ENCODE peak calls at places on chromosomes 12 and 14, in six cellular contexts. One of them, this sample, is unnamed.

GRCh38 chr14:100893760-100894159 is 9.8 kb downstream of the RTL1 start:
- DNase-seq in astrocyte of the spinal cord: no peak
- DNase-seq in left lung: peak
- DNase-seq in HFFc6: no peak
- DNase-seq in CD4-positive, alpha-beta T cell: no peak
- DNase-seq in choroid plexus epithelial cell: no peak
- DNase-seq in this sample: peak

GRCh38 chr12:28219827-28220226 is 29.6 kb downstream of the CCDC91 start:
- DNase-seq in astrocyte of the spinal cord: no peak
- DNase-seq in left lung: no peak
- DNase-seq in HFFc6: no peak
- DNase-seq in CD4-positive, alpha-beta T cell: no peak
- DNase-seq in choroid plexus epithelial cell: no peak
- DNase-seq in this sample: no peak

GRCh38 chr14:51335521-51335920 is 95.5 kb downstream of the TMX1 start:
- DNase-seq in astrocyte of the spinal cord: no peak
- DNase-seq in left lung: no peak
- DNase-seq in HFFc6: no peak
- DNase-seq in CD4-positive, alpha-beta T cell: no peak
- DNase-seq in choroid plexus epithelial cell: no peak
- DNase-seq in this sample: no peak

GRCh38 chr14:68894123-68894522 is 85.0 kb downstream of the ACTN1 start:
- DNase-seq in astrocyte of the spinal cord: no peak
- DNase-seq in left lung: no peak
- DNase-seq in HFFc6: no peak
- DNase-seq in CD4-positive, alpha-beta T cell: no peak
- DNase-seq in choroid plexus epithelial cell: peak
- DNase-seq in this sample: no peak

GRCh38 chr14:21965042-21965441 is 291.4 kb upstream of the OR4E1 start:
- DNase-seq in astrocyte of the spinal cord: no peak
- DNase-seq in left lung: no peak
- DNase-seq in HFFc6: no peak
- DNase-seq in CD4-positive, alpha-beta T cell: peak
- DNase-seq in choroid plexus epithelial cell: no peak
- DNase-seq in this sample: no peak

GRCh38 chr14:94288610-94289465 is 4.2 kb downstream of the SERPINA10 start:
- DNase-seq in astrocyte of the spinal cord: no peak
- DNase-seq in left lung: no peak
- DNase-seq in HFFc6: no peak
- DNase-seq in CD4-positive, alpha-beta T cell: no peak
- DNase-seq in choroid plexus epithelial cell: no peak
- DNase-seq in this sample: no peak

GRCh38 chr14:97687944-97688625 is 890.9 kb downstream of the VRK1 start:
- DNase-seq in astrocyte of the spinal cord: no peak
- DNase-seq in left lung: no peak
- DNase-seq in HFFc6: no peak
- DNase-seq in CD4-positive, alpha-beta T cell: no peak
- DNase-seq in choroid plexus epithelial cell: no peak
- DNase-seq in this sample: no peak

GRCh38 chr12:6332459-6332858 is 9.4 kb downstream of the TNFRSF1A start:
- DNase-seq in astrocyte of the spinal cord: peak
- DNase-seq in left lung: no peak
- DNase-seq in HFFc6: peak
- DNase-seq in CD4-positive, alpha-beta T cell: no peak
- DNase-seq in choroid plexus epithelial cell: peak
- DNase-seq in this sample: no peak

GRCh38 chr12:94795520-94795919 is 145.2 kb upstream of the TMCC3 start:
- DNase-seq in astrocyte of the spinal cord: peak
- DNase-seq in left lung: no peak
- DNase-seq in HFFc6: peak
- DNase-seq in CD4-positive, alpha-beta T cell: no peak
- DNase-seq in choroid plexus epithelial cell: peak
- DNase-seq in this sample: no peak

GRCh38 chr12:67068204-67068731 is 200.9 kb upstream of the CAND1 start:
- DNase-seq in astrocyte of the spinal cord: no peak
- DNase-seq in left lung: no peak
- DNase-seq in HFFc6: no peak
- DNase-seq in CD4-positive, alpha-beta T cell: no peak
- DNase-seq in choroid plexus epithelial cell: no peak
- DNase-seq in this sample: no peak

GRCh38 chr14:52472728-52473127 is 79.6 kb downstream of the TXNDC16 start:
- DNase-seq in astrocyte of the spinal cord: no peak
- DNase-seq in left lung: no peak
- DNase-seq in HFFc6: no peak
- DNase-seq in CD4-positive, alpha-beta T cell: no peak
- DNase-seq in choroid plexus epithelial cell: no peak
- DNase-seq in this sample: no peak

GRCh38 chr14:22482085-22482694 is 106.8 kb downstream of the DAD1 start:
- DNase-seq in astrocyte of the spinal cord: no peak
- DNase-seq in left lung: no peak
- DNase-seq in HFFc6: no peak
- DNase-seq in CD4-positive, alpha-beta T cell: no peak
- DNase-seq in choroid plexus epithelial cell: no peak
- DNase-seq in this sample: no peak

GRCh38 chr14:97266653-97267052 is 469.5 kb downstream of the VRK1 start:
- DNase-seq in astrocyte of the spinal cord: peak
- DNase-seq in left lung: no peak
- DNase-seq in HFFc6: no peak
- DNase-seq in CD4-positive, alpha-beta T cell: no peak
- DNase-seq in choroid plexus epithelial cell: peak
- DNase-seq in this sample: no peak

GRCh38 chr12:110718222-110718908 is 24.3 kb downstream of the PPP1CC start:
- DNase-seq in astrocyte of the spinal cord: no peak
- DNase-seq in left lung: no peak
- DNase-seq in HFFc6: no peak
- DNase-seq in CD4-positive, alpha-beta T cell: no peak
- DNase-seq in choroid plexus epithelial cell: no peak
- DNase-seq in this sample: no peak

GRCh38 chr12:22447223-22447622 is 97.1 kb downstream of the C2CD5 start:
- DNase-seq in astrocyte of the spinal cord: no peak
- DNase-seq in left lung: no peak
- DNase-seq in HFFc6: no peak
- DNase-seq in CD4-positive, alpha-beta T cell: no peak
- DNase-seq in choroid plexus epithelial cell: peak
- DNase-seq in this sample: no peak

GRCh38 chr14:53389207-53389606 is 236.1 kb upstream of the DDHD1 start:
- DNase-seq in astrocyte of the spinal cord: peak
- DNase-seq in left lung: no peak
- DNase-seq in HFFc6: peak
- DNase-seq in CD4-positive, alpha-beta T cell: no peak
- DNase-seq in choroid plexus epithelial cell: no peak
- DNase-seq in this sample: no peak

GRCh38 chr12:1912580-1913376 is 5.7 kb downstream of the CACNA2D4 start:
- DNase-seq in astrocyte of the spinal cord: no peak
- DNase-seq in left lung: no peak
- DNase-seq in HFFc6: peak
- DNase-seq in CD4-positive, alpha-beta T cell: no peak
- DNase-seq in choroid plexus epithelial cell: no peak
- DNase-seq in this sample: peak

GRCh38 chr12:40331886-40332285 is 107.1 kb downstream of the LRRK2 start:
- DNase-seq in astrocyte of the spinal cord: no peak
- DNase-seq in left lung: no peak
- DNase-seq in HFFc6: no peak
- DNase-seq in CD4-positive, alpha-beta T cell: no peak
- DNase-seq in choroid plexus epithelial cell: peak
- DNase-seq in this sample: no peak

GRCh38 chr12:117874842-117875434 is 93.9 kb downstream of the KSR2 start:
- DNase-seq in astrocyte of the spinal cord: peak
- DNase-seq in left lung: peak
- DNase-seq in HFFc6: peak
- DNase-seq in CD4-positive, alpha-beta T cell: peak
- DNase-seq in choroid plexus epithelial cell: peak
- DNase-seq in this sample: peak

GRCh38 chr14:21612324-21612723 is 22.4 kb downstream of the OR10G2 start:
- DNase-seq in astrocyte of the spinal cord: no peak
- DNase-seq in left lung: no peak
- DNase-seq in HFFc6: no peak
- DNase-seq in CD4-positive, alpha-beta T cell: no peak
- DNase-seq in choroid plexus epithelial cell: no peak
- DNase-seq in this sample: no peak

GRCh38 chr14:95876769-95877490 is at the start of gene TUNAR:
- DNase-seq in astrocyte of the spinal cord: no peak
- DNase-seq in left lung: no peak
- DNase-seq in HFFc6: no peak
- DNase-seq in CD4-positive, alpha-beta T cell: no peak
- DNase-seq in choroid plexus epithelial cell: no peak
- DNase-seq in this sample: no peak

DNA sequence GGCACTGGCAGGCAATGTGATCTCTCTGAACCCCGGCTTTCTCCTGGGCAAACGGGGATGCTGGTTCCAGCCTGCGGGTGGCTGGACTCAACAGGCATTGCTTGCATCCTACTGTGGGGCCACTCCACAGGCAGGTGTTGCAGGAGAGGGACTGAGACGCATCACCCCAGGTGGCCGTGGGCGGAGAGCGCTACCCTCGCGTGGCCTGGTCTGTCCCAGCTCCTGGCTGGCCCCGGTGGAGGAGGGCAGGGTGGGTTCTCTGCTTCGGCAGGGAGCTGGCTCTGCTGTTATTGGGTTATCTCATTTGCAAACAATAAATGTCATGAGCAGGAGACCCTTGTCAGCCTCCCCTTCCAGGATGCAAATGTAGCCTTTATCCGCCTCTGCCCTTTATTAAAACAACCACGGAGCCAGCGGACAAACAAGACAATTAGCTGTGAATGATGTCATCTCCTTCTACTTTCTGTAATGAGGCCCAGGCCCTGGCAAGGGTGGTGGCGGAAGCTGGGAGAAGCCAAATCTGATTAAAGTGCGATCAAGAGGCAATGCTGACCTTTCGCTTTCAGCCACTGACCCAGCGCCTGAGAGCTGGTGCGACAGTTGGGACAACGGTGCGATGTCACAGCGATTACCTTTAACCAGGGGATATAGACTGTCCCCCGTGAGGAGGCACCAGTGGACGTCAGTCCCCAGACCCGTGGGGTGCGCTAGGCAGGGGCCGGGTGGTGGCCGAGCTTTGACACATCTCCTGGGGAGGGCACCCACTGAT is 161.8 kb downstream of the KIF26A start:
- DNase-seq in astrocyte of the spinal cord: no peak
- DNase-seq in left lung: no peak
- DNase-seq in HFFc6: no peak
- DNase-seq in CD4-positive, alpha-beta T cell: no peak
- DNase-seq in choroid plexus epithelial cell: no peak
- DNase-seq in this sample: no peak
- TF ChIP-seq CTCF in astrocyte of the spinal cord: no peak
- TF ChIP-seq CTCF in left lung: no peak
- TF ChIP-seq CTCF in HFFc6: no peak
- TF ChIP-seq CTCF in CD4-positive, alpha-beta T cell: no peak
- TF ChIP-seq CTCF in choroid plexus epithelial cell: no peak
- TF ChIP-seq CTCF in this sample: no peak

GRCh38 chr14:61564623-61565091 is 130.7 kb upstream of the HIF1A start:
- DNase-seq in astrocyte of the spinal cord: peak
- DNase-seq in left lung: no peak
- DNase-seq in HFFc6: peak
- DNase-seq in CD4-positive, alpha-beta T cell: no peak
- DNase-seq in choroid plexus epithelial cell: peak
- DNase-seq in this sample: no peak
- TF ChIP-seq CTCF in astrocyte of the spinal cord: no peak
- TF ChIP-seq CTCF in left lung: no peak
- TF ChIP-seq CTCF in HFFc6: peak
- TF ChIP-seq CTCF in CD4-positive, alpha-beta T cell: no peak
- TF ChIP-seq CTCF in choroid plexus epithelial cell: no peak
- TF ChIP-seq CTCF in this sample: no peak

GRCh38 chr12:107109726-107110518 is 16.6 kb upstream of the CRY1 start:
- DNase-seq in astrocyte of the spinal cord: peak
- DNase-seq in left lung: no peak
- DNase-seq in HFFc6: no peak
- DNase-seq in CD4-positive, alpha-beta T cell: no peak
- DNase-seq in choroid plexus epithelial cell: no peak
- DNase-seq in this sample: no peak

GRCh38 chr12:107106241-107107025 is 13.1 kb upstream of the CRY1 start:
- DNase-seq in astrocyte of the spinal cord: no peak
- DNase-seq in left lung: no peak
- DNase-seq in HFFc6: no peak
- DNase-seq in CD4-positive, alpha-beta T cell: no peak
- DNase-seq in choroid plexus epithelial cell: no peak
- DNase-seq in this sample: no peak

GRCh38 chr12:107108995-107109508 is 15.7 kb upstream of the CRY1 start:
- DNase-seq in astrocyte of the spinal cord: no peak
- DNase-seq in left lung: no peak
- DNase-seq in HFFc6: no peak
- DNase-seq in CD4-positive, alpha-beta T cell: no peak
- DNase-seq in choroid plexus epithelial cell: no peak
- DNase-seq in this sample: no peak

GRCh38 chr12:107105410-107105703 is 12.0 kb upstream of the CRY1 start:
- DNase-seq in astrocyte of the spinal cord: no peak
- DNase-seq in left lung: no peak
- DNase-seq in HFFc6: no peak
- DNase-seq in CD4-positive, alpha-beta T cell: no peak
- DNase-seq in choroid plexus epithelial cell: no peak
- DNase-seq in this sample: no peak

DNA sequence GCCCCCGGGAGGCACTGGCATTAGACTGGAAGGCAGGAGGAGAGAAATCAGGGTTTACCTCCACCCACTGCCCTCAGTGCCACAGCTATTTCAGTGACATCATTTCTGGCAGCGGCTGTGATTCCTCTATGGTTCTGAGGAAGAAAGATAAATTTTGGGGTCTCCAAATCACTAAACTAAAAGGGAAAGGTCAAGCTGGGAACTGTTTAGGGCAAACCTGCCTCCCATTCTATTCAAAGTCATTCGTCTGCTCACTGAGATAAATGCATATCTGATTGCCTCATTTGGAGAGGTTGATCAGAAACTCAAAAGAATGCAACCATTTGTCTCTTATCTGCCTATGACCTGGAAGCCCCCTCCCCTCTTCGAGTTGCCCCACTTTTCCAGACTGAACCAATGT is 14.0 kb upstream of the CRY1 start:
- DNase-seq in astrocyte of the spinal cord: no peak
- DNase-seq in left lung: no peak
- DNase-seq in HFFc6: no peak
- DNase-seq in CD4-positive, alpha-beta T cell: no peak
- DNase-seq in choroid plexus epithelial cell: no peak
- DNase-seq in this sample: no peak
- TF ChIP-seq CTCF in astrocyte of the spinal cord: no peak
- TF ChIP-seq CTCF in left lung: no peak
- TF ChIP-seq CTCF in HFFc6: no peak
- TF ChIP-seq CTCF in CD4-positive, alpha-beta T cell: no peak
- TF ChIP-seq CTCF in choroid plexus epithelial cell: no peak
- TF ChIP-seq CTCF in this sample: no peak

DNA sequence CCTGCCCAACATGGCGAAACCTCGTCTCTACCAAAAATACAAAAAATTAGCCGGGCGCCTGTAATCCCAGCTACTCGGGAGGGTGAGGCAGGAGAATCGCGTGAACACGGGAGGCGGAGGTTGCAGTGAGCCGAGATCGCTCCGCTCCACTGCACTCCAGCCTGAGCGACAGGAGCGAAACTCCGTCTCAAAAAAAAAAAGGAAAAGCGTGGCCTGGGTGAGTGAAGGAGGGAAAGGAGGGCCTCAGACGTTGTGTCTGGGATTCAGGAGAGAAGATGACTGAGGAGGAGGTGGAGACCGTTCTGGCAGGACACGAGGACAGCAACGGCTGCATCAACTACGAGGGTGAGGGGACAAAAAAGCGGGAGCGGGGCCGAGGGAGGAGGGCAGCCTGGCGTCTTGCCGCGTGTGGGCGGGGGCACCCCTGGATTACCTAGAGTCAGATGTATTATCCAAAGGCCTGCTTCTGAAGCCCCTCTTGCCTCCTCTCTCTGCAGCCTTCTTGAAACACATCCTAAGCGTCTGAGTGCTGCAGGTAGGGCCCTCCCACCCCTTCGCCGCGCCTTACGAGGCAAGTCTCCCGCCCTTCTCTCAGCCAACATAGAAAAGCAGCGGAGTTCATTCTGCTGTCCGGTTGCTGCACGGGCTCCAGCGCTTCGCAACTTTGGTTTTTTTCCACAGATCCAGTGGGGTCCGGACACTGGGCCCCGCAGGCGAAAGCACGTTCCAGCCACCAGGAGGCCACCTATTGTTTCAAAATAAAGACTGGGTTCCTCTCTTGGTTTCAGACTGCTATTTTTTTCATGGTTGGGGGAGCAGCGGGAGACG is 744 bp upstream of the MYL6 start:
- DNase-seq in astrocyte of the spinal cord: peak
- DNase-seq in left lung: peak
- DNase-seq in HFFc6: peak
- DNase-seq in CD4-positive, alpha-beta T cell: no peak
- DNase-seq in choroid plexus epithelial cell: peak
- DNase-seq in this sample: peak
- TF ChIP-seq CTCF in astrocyte of the spinal cord: peak
- TF ChIP-seq CTCF in left lung: peak
- TF ChIP-seq CTCF in HFFc6: peak
- TF ChIP-seq CTCF in CD4-positive, alpha-beta T cell: peak
- TF ChIP-seq CTCF in choroid plexus epithelial cell: peak
- TF ChIP-seq CTCF in this sample: peak

This sample was measured in type B pancreatic cell.